ENCODE peak calls at places on chromosomes 5 and 9, in five cellular contexts. E, P, N, Q and V are unnamed samples.

GRCh38 chr5:154303133-154303532 is 112.6 kb downstream of the GALNT10 start:
- DNase-seq in E (no peak), P (no peak), N (no peak), Q (no peak), V (no peak)

GRCh38 chr5:110751902-110752762 is 13.3 kb downstream of the SLC25A46 start:
- DNase-seq in E (peak; percentile 57), P (no peak), N (no peak), Q (no peak), V (no peak)

GRCh38 chr9:101462558-101462957 is 27.0 kb upstream of the ALDOB start:
- DNase-seq in E (peak; percentile 81), P (peak; percentile 30), N (peak; percentile 64), Q (no peak), V (no peak)

GRCh38 chr5:16741007-16741406 is 124.2 kb upstream of the RETREG1 start:
- DNase-seq in E (peak; percentile 14), P (peak; percentile 67), N (peak; percentile 26), Q (no peak), V (no peak)

GRCh38 chr9:86945868-86946711 is 1.2 kb downstream of the GAS1 start:
- DNase-seq in E (peak; percentile 65), P (peak; percentile 82), N (peak; percentile 71), Q (peak; percentile 36), V (no peak)

GRCh38 chr9:133103987-133104505 is 17.0 kb downstream of the RALGDS start:
- DNase-seq in E (no peak), P (no peak), N (no peak), Q (no peak), V (no peak)

GRCh38 chr5:93621340-93621872 is 38.4 kb downstream of the NR2F1 start:
- DNase-seq in E (peak; percentile 88), P (peak; percentile 70), N (peak; percentile 86), Q (peak; percentile 86), V (no peak)

GRCh38 chr5:142641681-142642080 is 44.2 kb downstream of the FGF1 start:
- DNase-seq in E (no peak), P (no peak), N (peak; percentile 30), Q (no peak), V (no peak)

GRCh38 chr5:144275329-144275728 is 104.7 kb downstream of the KCTD16 start:
- DNase-seq in E (peak; percentile 3), P (no peak), N (no peak), Q (no peak), V (no peak)

GRCh38 chr5:54443264-54443663 is 12.2 kb upstream of the HSPB3 start:
- DNase-seq in E (peak; percentile 47), P (peak; percentile 68), N (peak; percentile 70), Q (no peak), V (no peak)

GRCh38 chr5:36691241-36691640 is 84.8 kb downstream of the SLC1A3 start:
- DNase-seq in E (no peak), P (no peak), N (no peak), Q (no peak), V (no peak)

GRCh38 chr5:26310415-26310814 is 728.0 kb downstream of the CDH9 start:
- DNase-seq in E (no peak), P (no peak), N (no peak), Q (no peak), V (no peak)

GRCh38 chr5:9198399-9198798 is 347.5 kb downstream of the SEMA5A start:
- DNase-seq in E (peak; percentile 46), P (peak; percentile 31), N (peak; percentile 28), Q (no peak), V (no peak)

GRCh38 chr5:121573844-121574243 is 277.8 kb upstream of the FTMT start:
- DNase-seq in E (peak; percentile 33), P (no peak), N (peak; percentile 4), Q (no peak), V (no peak)

GRCh38 chr5:88939300-88939699 is 56.3 kb upstream of the MEF2C start:
- DNase-seq in E (no peak), P (no peak), N (no peak), Q (no peak), V (no peak)

GRCh38 chr5:40587284-40587882 is 92.3 kb upstream of the PTGER4 start:
- DNase-seq in E (no peak), P (no peak), N (peak; percentile 34), Q (no peak), V (no peak)

GRCh38 chr9:74570879-74571512 is 73.9 kb downstream of the RORB start:
- DNase-seq in E (peak; percentile 42), P (peak; percentile 49), N (peak; percentile 77), Q (no peak), V (no peak)

GRCh38 chr5:120405291-120405864 is 58.7 kb upstream of the PRR16 start:
- DNase-seq in E (peak; percentile 87), P (peak; percentile 86), N (peak; percentile 80), Q (no peak), V (no peak)

GRCh38 chr9:6418764-6419163 is 5.8 kb downstream of the UHRF2 start:
- DNase-seq in E (no peak), P (no peak), N (no peak), Q (no peak), V (no peak)

GRCh38 chr9:99181621-99182020 is 40.1 kb downstream of the ALG2 start:
- DNase-seq in E (peak; percentile 64), P (peak; percentile 5), N (no peak), Q (no peak), V (peak; percentile 44)

GRCh38 chr9:97594414-97594921 is 38.7 kb downstream of the TSTD2 start:
- DNase-seq in E (no peak), P (no peak), N (no peak), Q (no peak), V (no peak)

GRCh38 chr9:5375091-5375490 is 35.4 kb upstream of the RLN1 start:
- DNase-seq in E (no peak), P (no peak), N (no peak), Q (no peak), V (no peak)

GRCh38 chr5:164137095-164137494 is 631.7 kb downstream of the MAT2B start:
- DNase-seq in E (no peak), P (no peak), N (no peak), Q (no peak), V (no peak)

GRCh38 chr5:147734839-147735238 is 47.7 kb downstream of the JAKMIP2 start:
- DNase-seq in E (no peak), P (no peak), N (no peak), Q (no peak), V (no peak)

GRCh38 chr5:147055850-147056523 is 177.4 kb upstream of the PPP2R2B start:
- DNase-seq in E (no peak), P (no peak), N (no peak), Q (no peak), V (no peak)

GRCh38 chr5:154265197-154265578 is 74.7 kb downstream of the GALNT10 start:
- DNase-seq in E (no peak), P (no peak), N (no peak), Q (no peak), V (no peak)

GRCh38 chr9:33868430-33869000 is 51.6 kb downstream of the UBE2R2 start:
- DNase-seq in E (peak; percentile 82), P (peak; percentile 80), N (peak; percentile 36), Q (no peak), V (no peak)

GRCh38 chr5:75021800-75022199 is 30.6 kb downstream of the GCNT4 start:
- DNase-seq in E (no peak), P (no peak), N (no peak), Q (no peak), V (no peak)

GRCh38 chr9:96429710-96430109 is 11.5 kb upstream of the ZNF367 start:
- DNase-seq in E (no peak), P (no peak), N (no peak), Q (no peak), V (no peak)